ENCODE peak calls at places on chromosomes 3 and 15, in ten cellular contexts. Q is fibroblast of the aortic adventitia, M is HepG2, L is ovary, U is A673, W is HFF-Myc, Z is ascending aorta, C is foreskin fibroblast, D is adrenal gland, O is hepatocyte. Y is an unnamed sample.

GRCh38 chr3:34256021-34256420 is 457.6 kb downstream of the PDCD6IP start:
- DNase-seq in Q (no peak), M (no peak), L (no peak), U (peak; percentile 86), W (no peak), Z (no peak), C (no peak), D (no peak), O (peak; percentile 33), Y (no peak)

GRCh38 chr3:143847787-143848631 is at the start of gene SLC9A9:
- DNase-seq in Q (peak; percentile 79), M (no peak), L (peak; percentile 26), U (peak; percentile 56), W (peak; percentile 49), Z (no peak), C (peak; percentile 87), D (peak; percentile 27), O (peak; percentile 53), Y (peak; percentile 47)

GRCh38 chr3:158700559-158700958 is 28.1 kb upstream of the LXN start:
- DNase-seq in Q (peak; percentile 89), M (no peak), L (no peak), U (peak; percentile 20), W (no peak), Z (no peak), C (no peak), D (peak; percentile 62), O (no peak), Y (no peak)

GRCh38 chr15:71701808-71702207 is 108.5 kb upstream of the NR2E3 start:
- DNase-seq in Q (no peak), M (no peak), L (no peak), U (no peak), W (no peak), Z (no peak), C (no peak), D (no peak), O (no peak), Y (no peak)

GRCh38 chr3:153210660-153211059 is 48.6 kb downstream of the RAP2B start:
- DNase-seq in Q (peak; percentile 13), M (no peak), L (no peak), U (no peak), W (no peak), Z (no peak), C (peak; percentile 62), D (no peak), O (no peak), Y (no peak)

GRCh38 chr3:63872135-63872924 is 8.7 kb downstream of the ATXN7 start:
- DNase-seq in Q (peak; percentile 81), M (no peak), L (no peak), U (no peak), W (peak; percentile 35), Z (no peak), C (peak; percentile 87), D (no peak), O (no peak), Y (peak; percentile 59)

GRCh38 chr3:23600178-23600577 is 205.6 kb upstream of the UBE2E1 start:
- DNase-seq in Q (peak; percentile 82), M (no peak), L (no peak), U (no peak), W (no peak), Z (no peak), C (peak; percentile 84), D (no peak), O (no peak), Y (peak; percentile 79)

GRCh38 chr15:58473720-58474119 is 41.9 kb downstream of the LIPC start:
- DNase-seq in Q (peak; percentile 89), M (no peak), L (no peak), U (peak; percentile 55), W (no peak), Z (no peak), C (peak; percentile 57), D (no peak), O (peak; percentile 48), Y (peak; percentile 65)

GRCh38 chr15:85997618-85998017 is 82.1 kb upstream of the AGBL1 start:
- DNase-seq in Q (no peak), M (no peak), L (no peak), U (no peak), W (no peak), Z (no peak), C (no peak), D (no peak), O (no peak), Y (no peak)

GRCh38 chr3:140092883-140093536 is 158.0 kb downstream of the CLSTN2 start:
- DNase-seq in Q (no peak), M (no peak), L (no peak), U (no peak), W (no peak), Z (no peak), C (no peak), D (no peak), O (no peak), Y (no peak)

GRCh38 chr3:140093742-140094141 is 158.8 kb downstream of the CLSTN2 start:
- DNase-seq in Q (peak; percentile 68), M (no peak), L (peak; percentile 89), U (peak; percentile 80), W (peak; percentile 70), Z (no peak), C (peak; percentile 71), D (peak; percentile 86), O (peak; percentile 62), Y (peak; percentile 87)

GRCh38 chr3:140088058-140088457 is 153.1 kb downstream of the CLSTN2 start:
- DNase-seq in Q (no peak), M (no peak), L (no peak), U (no peak), W (no peak), Z (no peak), C (no peak), D (no peak), O (no peak), Y (no peak)

GRCh38 chr3:140089403-140090072 is 154.6 kb downstream of the CLSTN2 start:
- DNase-seq in Q (no peak), M (no peak), L (no peak), U (no peak), W (no peak), Z (no peak), C (no peak), D (no peak), O (no peak), Y (no peak)

GRCh38 chr3:140091143-140091542 is 156.2 kb downstream of the CLSTN2 start:
- DNase-seq in Q (no peak), M (no peak), L (no peak), U (no peak), W (no peak), Z (no peak), C (no peak), D (no peak), O (peak; percentile 11), Y (peak; percentile 38)
- H3K4me3 ChIP-seq in Q (no peak overlapping the region), M (no peak overlapping the region), L (no peak overlapping the region), U (no peak overlapping the region), W (no peak overlapping the region), Z (no peak overlapping the region), C (no peak overlapping the region), D (no peak overlapping the region), O (no peak overlapping the region), Y (no peak overlapping the region)

DNA sequence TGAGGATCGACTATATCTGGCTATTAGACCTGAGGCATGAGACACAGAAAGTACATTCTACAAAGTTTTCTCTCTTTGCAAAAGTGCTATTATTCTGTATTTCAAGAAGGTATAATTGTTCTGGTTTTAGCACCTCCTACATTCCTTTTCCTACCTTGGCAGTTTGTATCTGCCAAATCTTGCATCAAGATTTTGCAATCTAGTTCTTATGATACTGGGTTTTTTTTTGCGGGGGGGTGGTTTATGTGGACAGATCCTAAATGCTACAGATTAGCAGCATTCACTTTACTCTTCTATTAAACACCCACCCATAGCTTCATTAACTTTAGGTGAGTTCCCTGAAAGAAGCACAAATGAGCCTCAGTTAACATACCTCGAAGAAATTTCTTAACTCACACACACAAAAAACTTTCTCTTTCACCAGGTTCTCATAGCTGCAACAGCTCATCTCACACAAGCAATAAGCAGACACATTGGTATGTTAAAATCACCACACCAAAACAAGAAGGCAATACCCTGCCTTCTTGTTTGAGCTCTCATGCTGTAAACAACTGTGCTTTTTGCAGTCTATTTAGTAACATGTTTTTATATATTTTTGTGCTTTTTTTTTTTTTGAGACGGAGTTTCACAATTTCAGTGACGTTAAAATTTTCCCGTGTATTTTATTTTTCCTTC is 73.0 kb upstream of the VGLL4 start:
- DNase-seq in Q (peak; percentile 39), M (no peak), L (no peak), U (no peak), W (no peak), Z (no peak), C (peak; percentile 20), D (no peak), O (no peak), Y (no peak)
- H3K4me3 ChIP-seq in Q (peak overlapping the region; percentile 31), M (no peak overlapping the region), L (no peak overlapping the region), U (no peak overlapping the region), W (no peak overlapping the region), Z (no peak overlapping the region), C (peak overlapping the region; percentile 75), D (no peak overlapping the region), O (no peak overlapping the region), Y (no peak overlapping the region)

GRCh38 chr15:67076147-67076843 is 10.9 kb downstream of the SMAD3 start:
- DNase-seq in Q (peak; percentile 89), M (no peak), L (peak; percentile 41), U (no peak), W (no peak), Z (no peak), C (peak; percentile 85), D (peak; percentile 76), O (no peak), Y (no peak)
- H3K4me3 ChIP-seq in Q (no peak overlapping the region), M (no peak overlapping the region), L (no peak overlapping the region), U (no peak overlapping the region), W (no peak overlapping the region), Z (no peak overlapping the region), C (no peak overlapping the region), D (no peak overlapping the region), O (no peak overlapping the region), Y (no peak overlapping the region)

GRCh38 chr15:63212050-63212973 is 22.9 kb downstream of the RAB8B start:
- DNase-seq in Q (peak; percentile 84), M (peak; percentile 39), L (no peak), U (peak; percentile 56), W (peak; percentile 67), Z (no peak), C (peak; percentile 86), D (no peak), O (peak; percentile 30), Y (no peak)

GRCh38 chr15:63210151-63211051 is 21.0 kb downstream of the RAB8B start:
- DNase-seq in Q (no peak), M (peak; percentile 15), L (no peak), U (peak; percentile 49), W (no peak), Z (no peak), C (peak; percentile 31), D (no peak), O (no peak), Y (no peak)

DNA sequence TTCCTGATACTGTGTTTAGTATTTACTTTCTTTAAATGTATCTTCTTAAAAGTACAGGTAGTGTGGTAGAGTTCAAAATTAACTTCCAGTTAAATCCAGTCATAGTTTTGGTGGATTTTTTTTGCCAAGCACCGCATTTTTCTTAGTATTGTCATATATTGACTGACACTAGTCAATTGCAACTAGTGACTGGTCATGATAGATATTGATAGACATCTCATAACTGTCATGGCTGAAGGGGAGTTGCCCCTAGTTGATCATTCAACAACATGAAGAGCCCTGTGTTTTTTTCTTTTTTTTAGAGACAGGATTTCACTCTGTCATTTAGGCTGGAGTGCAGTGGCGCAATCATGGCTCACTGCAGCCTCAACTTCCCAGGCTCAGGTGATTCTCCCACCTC is 22.1 kb downstream of the RAB8B start:
- DNase-seq in Q (no peak), M (no peak), L (no peak), U (no peak), W (no peak), Z (no peak), C (no peak), D (no peak), O (no peak), Y (no peak)
- H3K4me3 ChIP-seq in Q (no peak overlapping the region), M (no peak overlapping the region), L (no peak overlapping the region), U (no peak overlapping the region), W (no peak overlapping the region), Z (no peak overlapping the region), C (no peak overlapping the region), D (no peak overlapping the region), O (no peak overlapping the region), Y (no peak overlapping the region)

GRCh38 chr15:91032919-91033803 is 10.8 kb upstream of the VPS33B start:
- DNase-seq in Q (peak; percentile 7), M (peak; percentile 75), L (peak; percentile 25), U (peak; percentile 41), W (no peak), Z (no peak), C (peak; percentile 36), D (peak; percentile 74), O (peak; percentile 87), Y (no peak)
- H3K4me3 ChIP-seq in Q (no peak overlapping the region), M (peak overlapping the region; percentile 64), L (no peak overlapping the region), U (no peak overlapping the region), W (no peak overlapping the region), Z (no peak overlapping the region), C (no peak overlapping the region), D (no peak overlapping the region), O (no peak overlapping the region), Y (no peak overlapping the region)